ENCODE peak calls at places on chromosomes 2 and 18, in six cellular contexts. One of them, this sample, is unnamed. For H3K4me1 and H3K36me3, the result is how much of the 10 kb centered on the place peaks cover.

GRCh38 chr2:188382107-188382506 is 90.4 kb downstream of the GULP1 start:
- DNase-seq in IMR-90: peak
- DNase-seq in aorta: no peak
- DNase-seq in psoas muscle: no peak
- DNase-seq in CD8-positive, alpha-beta memory T cell: no peak
- DNase-seq in stomach: no peak
- DNase-seq in this sample: no peak

GRCh38 chr2:175001546-175001945 is 3.6 kb downstream of the CHN1 start:
- DNase-seq in IMR-90: no peak
- DNase-seq in aorta: no peak
- DNase-seq in psoas muscle: no peak
- DNase-seq in CD8-positive, alpha-beta memory T cell: no peak
- DNase-seq in stomach: no peak
- DNase-seq in this sample: no peak

GRCh38 chr18:10089881-10090280 is 176.1 kb downstream of the VAPA start:
- DNase-seq in IMR-90: no peak
- DNase-seq in aorta: no peak
- DNase-seq in psoas muscle: no peak
- DNase-seq in CD8-positive, alpha-beta memory T cell: no peak
- DNase-seq in stomach: no peak
- DNase-seq in this sample: no peak

GRCh38 chr2:157497603-157498314 is 53.9 kb upstream of the CYTIP start:
- DNase-seq in IMR-90: peak
- DNase-seq in aorta: no peak
- DNase-seq in psoas muscle: no peak
- DNase-seq in CD8-positive, alpha-beta memory T cell: no peak
- DNase-seq in stomach: no peak
- DNase-seq in this sample: no peak

GRCh38 chr2:1162768-1163584 is 212.3 kb downstream of the SNTG2 start:
- DNase-seq in IMR-90: no peak
- DNase-seq in aorta: no peak
- DNase-seq in psoas muscle: no peak
- DNase-seq in CD8-positive, alpha-beta memory T cell: no peak
- DNase-seq in stomach: no peak
- DNase-seq in this sample: no peak

GRCh38 chr2:86675611-86676015 is 44.5 kb upstream of the RMND5A start:
- DNase-seq in IMR-90: no peak
- DNase-seq in aorta: no peak
- DNase-seq in psoas muscle: no peak
- DNase-seq in CD8-positive, alpha-beta memory T cell: no peak
- DNase-seq in stomach: peak
- DNase-seq in this sample: no peak

GRCh38 chr2:187719510-187719909 is 165.3 kb upstream of the TFPI start:
- DNase-seq in IMR-90: no peak
- DNase-seq in aorta: no peak
- DNase-seq in psoas muscle: no peak
- DNase-seq in CD8-positive, alpha-beta memory T cell: no peak
- DNase-seq in stomach: no peak
- DNase-seq in this sample: peak

GRCh38 chr2:148501545-148501944 is 143.0 kb upstream of the EPC2 start:
- DNase-seq in IMR-90: no peak
- DNase-seq in aorta: no peak
- DNase-seq in psoas muscle: no peak
- DNase-seq in CD8-positive, alpha-beta memory T cell: no peak
- DNase-seq in stomach: no peak
- DNase-seq in this sample: no peak

GRCh38 chr18:47149457-47150028 is 757 bp downstream of the HDHD2 start:
- DNase-seq in IMR-90: peak
- DNase-seq in aorta: no peak
- DNase-seq in psoas muscle: no peak
- DNase-seq in CD8-positive, alpha-beta memory T cell: no peak
- DNase-seq in stomach: no peak
- DNase-seq in this sample: no peak

GRCh38 chr2:240965905-240966456 is 32.4 kb upstream of the SNED1 start:
- DNase-seq in IMR-90: no peak
- DNase-seq in aorta: peak
- DNase-seq in psoas muscle: peak
- DNase-seq in CD8-positive, alpha-beta memory T cell: no peak
- DNase-seq in stomach: peak
- DNase-seq in this sample: no peak

GRCh38 chr2:176156959-176157498 is at the start of gene HOXD3:
- DNase-seq in IMR-90: no peak
- DNase-seq in aorta: no peak
- DNase-seq in psoas muscle: no peak
- DNase-seq in CD8-positive, alpha-beta memory T cell: no peak
- DNase-seq in stomach: no peak
- DNase-seq in this sample: no peak

GRCh38 chr18:21739604-21740473 is 753 bp upstream of the MIB1 start:
- DNase-seq in IMR-90: no peak
- DNase-seq in aorta: no peak
- DNase-seq in psoas muscle: no peak
- DNase-seq in CD8-positive, alpha-beta memory T cell: no peak
- DNase-seq in stomach: no peak
- DNase-seq in this sample: no peak

GRCh38 chr18:55407191-55407590 is 180.8 kb downstream of the TCF4 start:
- DNase-seq in IMR-90: no peak
- DNase-seq in aorta: no peak
- DNase-seq in psoas muscle: no peak
- DNase-seq in CD8-positive, alpha-beta memory T cell: no peak
- DNase-seq in stomach: no peak
- DNase-seq in this sample: no peak

GRCh38 chr2:174053784-174054183 is 88.6 kb upstream of the SP3 start:
- DNase-seq in IMR-90: peak
- DNase-seq in aorta: no peak
- DNase-seq in psoas muscle: no peak
- DNase-seq in CD8-positive, alpha-beta memory T cell: no peak
- DNase-seq in stomach: no peak
- DNase-seq in this sample: no peak

GRCh38 chr2:164061129-164061746 is 325.4 kb upstream of the FIGN start:
- DNase-seq in IMR-90: peak
- DNase-seq in aorta: no peak
- DNase-seq in psoas muscle: no peak
- DNase-seq in CD8-positive, alpha-beta memory T cell: no peak
- DNase-seq in stomach: peak
- DNase-seq in this sample: peak

GRCh38 chr18:46071894-46072867 is at the start of gene PSTPIP2:
- DNase-seq in IMR-90: peak
- DNase-seq in aorta: peak
- DNase-seq in psoas muscle: peak
- DNase-seq in CD8-positive, alpha-beta memory T cell: peak
- DNase-seq in stomach: peak
- DNase-seq in this sample: peak

GRCh38 chr2:18299423-18300212 is 260.8 kb downstream of the RDH14 start:
- DNase-seq in IMR-90: peak
- DNase-seq in aorta: no peak
- DNase-seq in psoas muscle: no peak
- DNase-seq in CD8-positive, alpha-beta memory T cell: no peak
- DNase-seq in stomach: no peak
- DNase-seq in this sample: peak

GRCh38 chr2:73246850-73247249 is 12.7 kb downstream of the CCT7 start:
- DNase-seq in IMR-90: no peak
- DNase-seq in aorta: no peak
- DNase-seq in psoas muscle: no peak
- DNase-seq in CD8-positive, alpha-beta memory T cell: no peak
- DNase-seq in stomach: no peak
- DNase-seq in this sample: no peak

GRCh38 chr2:197673142-197673541 is 2.2 kb downstream of the RFTN2 start:
- DNase-seq in IMR-90: no peak
- DNase-seq in aorta: no peak
- DNase-seq in psoas muscle: no peak
- DNase-seq in CD8-positive, alpha-beta memory T cell: no peak
- DNase-seq in stomach: no peak
- DNase-seq in this sample: no peak

GRCh38 chr2:47002480-47003381 is 87.1 kb upstream of the MCFD2 start:
- DNase-seq in IMR-90: no peak
- DNase-seq in aorta: peak
- DNase-seq in psoas muscle: peak
- DNase-seq in CD8-positive, alpha-beta memory T cell: no peak
- DNase-seq in stomach: no peak
- DNase-seq in this sample: peak

GRCh38 chr2:204223544-204223943 is 287.0 kb downstream of the ICOS start:
- DNase-seq in IMR-90: no peak
- DNase-seq in aorta: no peak
- DNase-seq in psoas muscle: no peak
- DNase-seq in CD8-positive, alpha-beta memory T cell: no peak
- DNase-seq in stomach: no peak
- DNase-seq in this sample: no peak

GRCh38 chr2:189409647-189410046 is 31.6 kb upstream of the WDR75 start:
- DNase-seq in IMR-90: no peak
- DNase-seq in aorta: no peak
- DNase-seq in psoas muscle: no peak
- DNase-seq in CD8-positive, alpha-beta memory T cell: no peak
- DNase-seq in stomach: no peak
- DNase-seq in this sample: peak

GRCh38 chr2:216765810-216766259 is 70.5 kb upstream of the IGFBP5 start:
- DNase-seq in IMR-90: no peak
- DNase-seq in aorta: no peak
- DNase-seq in psoas muscle: no peak
- DNase-seq in CD8-positive, alpha-beta memory T cell: no peak
- DNase-seq in stomach: no peak
- DNase-seq in this sample: peak
- H3K4me1 ChIP-seq in IMR-90: under half
- H3K4me1 ChIP-seq in aorta: under half
- H3K4me1 ChIP-seq in psoas muscle: under half
- H3K4me1 ChIP-seq in CD8-positive, alpha-beta memory T cell: under half
- H3K4me1 ChIP-seq in stomach: under half
- H3K4me1 ChIP-seq in this sample: under half

DNA sequence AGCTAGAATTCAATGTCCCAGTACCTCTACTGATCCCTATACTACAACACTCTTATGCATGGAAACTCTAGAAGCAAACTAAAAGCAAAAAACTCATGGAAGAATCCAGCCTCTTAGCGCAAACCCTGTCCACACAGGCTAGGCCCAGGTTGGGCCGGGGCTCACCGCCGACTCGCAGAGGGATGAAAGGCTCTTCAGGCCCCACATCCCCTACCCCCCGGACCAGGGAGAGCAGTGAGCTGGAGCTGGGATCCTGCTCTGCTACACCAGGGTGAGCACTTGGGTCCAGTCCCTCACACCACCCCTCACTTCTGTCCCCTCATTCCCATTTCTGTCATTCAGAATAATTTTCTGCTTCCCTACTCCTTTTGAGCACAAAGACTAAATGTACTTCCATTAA is 2.0 kb downstream of the OST4 start:
- DNase-seq in IMR-90: no peak
- DNase-seq in aorta: no peak
- DNase-seq in psoas muscle: no peak
- DNase-seq in CD8-positive, alpha-beta memory T cell: no peak
- DNase-seq in stomach: no peak
- DNase-seq in this sample: no peak
- H3K36me3 ChIP-seq in IMR-90: under half
- H3K36me3 ChIP-seq in aorta: under half
- H3K36me3 ChIP-seq in psoas muscle: under half
- H3K36me3 ChIP-seq in CD8-positive, alpha-beta memory T cell: under half
- H3K36me3 ChIP-seq in stomach: under half
- H3K36me3 ChIP-seq in this sample: under half

DNA sequence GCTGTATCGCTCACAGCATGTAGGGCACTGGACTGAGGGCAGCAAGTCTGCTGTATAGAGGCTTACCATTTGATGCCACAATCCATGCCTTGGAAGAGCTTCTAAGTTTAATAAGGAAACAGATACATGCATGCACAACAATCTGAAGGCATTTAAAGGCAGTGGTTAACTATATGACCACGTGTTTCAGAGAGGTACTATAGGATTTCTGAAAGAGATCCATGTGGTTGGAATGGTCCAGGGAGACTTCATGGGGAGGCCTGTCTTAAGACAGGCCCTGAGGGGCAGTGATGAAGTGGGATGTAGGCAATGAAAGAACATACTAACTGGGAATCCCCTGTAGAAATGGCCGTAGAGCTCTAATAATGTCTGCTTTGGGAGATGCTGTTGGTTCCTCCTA is 702.3 kb upstream of the RAB6C start:
- DNase-seq in IMR-90: no peak
- DNase-seq in aorta: no peak
- DNase-seq in psoas muscle: no peak
- DNase-seq in CD8-positive, alpha-beta memory T cell: no peak
- DNase-seq in stomach: no peak
- DNase-seq in this sample: no peak
- H3K4me3 ChIP-seq in IMR-90: no peak
- H3K4me3 ChIP-seq in aorta: no peak
- H3K4me3 ChIP-seq in psoas muscle: no peak
- H3K4me3 ChIP-seq in CD8-positive, alpha-beta memory T cell: no peak
- H3K4me3 ChIP-seq in stomach: no peak
- H3K4me3 ChIP-seq in this sample: no peak

GRCh38 chr2:8510519-8510918 is 171.3 kb upstream of the ID2 start:
- DNase-seq in IMR-90: no peak
- DNase-seq in aorta: peak
- DNase-seq in psoas muscle: no peak
- DNase-seq in CD8-positive, alpha-beta memory T cell: no peak
- DNase-seq in stomach: no peak
- DNase-seq in this sample: no peak

GRCh38 chr2:8514274-8514662 is 167.6 kb upstream of the ID2 start:
- DNase-seq in IMR-90: no peak
- DNase-seq in aorta: no peak
- DNase-seq in psoas muscle: no peak
- DNase-seq in CD8-positive, alpha-beta memory T cell: no peak
- DNase-seq in stomach: no peak
- DNase-seq in this sample: no peak

GRCh38 chr2:8509613-8510012 is 172.2 kb upstream of the ID2 start:
- DNase-seq in IMR-90: no peak
- DNase-seq in aorta: peak
- DNase-seq in psoas muscle: no peak
- DNase-seq in CD8-positive, alpha-beta memory T cell: no peak
- DNase-seq in stomach: no peak
- DNase-seq in this sample: no peak

GRCh38 chr2:8513601-8514273 is 168.1 kb upstream of the ID2 start:
- DNase-seq in IMR-90: no peak
- DNase-seq in aorta: peak
- DNase-seq in psoas muscle: no peak
- DNase-seq in CD8-positive, alpha-beta memory T cell: no peak
- DNase-seq in stomach: no peak
- DNase-seq in this sample: no peak

GRCh38 chr2:8511868-8512612 is 169.8 kb upstream of the ID2 start:
- DNase-seq in IMR-90: peak
- DNase-seq in aorta: peak
- DNase-seq in psoas muscle: no peak
- DNase-seq in CD8-positive, alpha-beta memory T cell: no peak
- DNase-seq in stomach: no peak
- DNase-seq in this sample: no peak
- H3K4me1 ChIP-seq in IMR-90: under half
- H3K4me1 ChIP-seq in aorta: under half
- H3K4me1 ChIP-seq in psoas muscle: under half
- H3K4me1 ChIP-seq in CD8-positive, alpha-beta memory T cell: under half
- H3K4me1 ChIP-seq in stomach: under half
- H3K4me1 ChIP-seq in this sample: under half